ENCODE peak calls at places on chromosomes 4 and X, in five cellular contexts. Q is stimulated activated effector memory CD8-positive, alpha-beta T cell treated with anti-CD3 and anti-CD28 coated beads, Interleukin-12 subunit alpha, Interleukin-12 subunit beta, amount 100 ng/mL, for 72 hours; G is occipital lobe; C is non-pigmented ciliary epithelial cell; S is fibroblast of lung. Y is an unnamed sample.

GRCh38 chr4:105369988-105370387 is 103.9 kb downstream of the PPA2 start:
- DNase-seq in Q (no peak), G (no peak), C (peak), S (peak), Y (no peak)

GRCh38 chr4:82785248-82786003 is 13.2 kb downstream of the SCD5 start:
- DNase-seq in Q (no peak), G (peak), C (peak), S (peak), Y (peak)

GRCh38 chrX:137031517-137032377 is 2.0 kb downstream of the GPR101 start:
- DNase-seq in Q (no peak), G (peak), C (peak), S (peak), Y (no peak)

GRCh38 chr4:15295421-15296162 is 132.2 kb upstream of the C1QTNF7 start:
- DNase-seq in Q (no peak), G (no peak), C (no peak), S (no peak), Y (no peak)

GRCh38 chr4:22625301-22625700 is 67.4 kb upstream of the GBA3 start:
- DNase-seq in Q (no peak), G (no peak), C (no peak), S (no peak), Y (no peak)

GRCh38 chrX:23787745-23788118 is 4.8 kb downstream of the SAT1 start:
- DNase-seq in Q (no peak), G (no peak), C (no peak), S (no peak), Y (no peak)

GRCh38 chr4:99202536-99202935 is 16.5 kb downstream of the ADH6 start:
- DNase-seq in Q (no peak), G (no peak), C (no peak), S (peak), Y (no peak)

GRCh38 chrX:40095588-40096394 is 2.0 kb downstream of the BCOR start:
- DNase-seq in Q (no peak), G (peak), C (no peak), S (no peak), Y (no peak)

GRCh38 chrX:7074135-7074907 is 73.2 kb upstream of the STS start:
- DNase-seq in Q (no peak), G (no peak), C (no peak), S (peak), Y (no peak)

Y was measured in astrocyte of the cerebellum.